ENCODE peak calls at places on chromosome 1, in nine cellular contexts. N is fibroblast of the aortic adventitia, I is heart right ventricle, B is heart left ventricle, M is left ventricle myocardium inferior, P is fibroblast of mammary gland, O is OCI-LY7, Y is GM23338, T is BJ. F is an unnamed sample.

GRCh38 chr1:33265780-33266605 is 9.7 kb downstream of the ZNF362 start:
- DNase-seq in N (no peak), I (no peak), B (no peak), M (no peak), P (no peak), O (no peak), Y (no peak), T (no peak), F (no peak)

GRCh38 chr1:30906631-30907389 is 1.7 kb downstream of the SDC3 start:
- DNase-seq in N (no peak), I (no peak), B (no peak), M (peak), P (no peak), O (no peak), Y (no peak), T (no peak), F (no peak)

GRCh38 chr1:59718064-59718988 is 96.4 kb upstream of the HOOK1 start:
- DNase-seq in N (peak), I (no peak), B (no peak), M (no peak), P (peak), O (no peak), Y (peak), T (no peak), F (no peak)

GRCh38 chr1:87588445-87588844 is 259.8 kb downstream of the LMO4 start:
- DNase-seq in N (no peak), I (no peak), B (no peak), M (no peak), P (no peak), O (no peak), Y (no peak), T (no peak), F (no peak)

GRCh38 chr1:232267092-232267836 is 362.7 kb downstream of the SIPA1L2 start:
- DNase-seq in N (no peak), I (no peak), B (no peak), M (no peak), P (no peak), O (no peak), Y (no peak), T (no peak), F (no peak)

GRCh38 chr1:173122958-173123852 is 72.5 kb upstream of the TNFSF18 start:
- DNase-seq in N (peak), I (peak), B (peak), M (peak), P (peak), O (no peak), Y (peak), T (peak), F (peak)

GRCh38 chr1:218488531-218488930 is 143.4 kb downstream of the TGFB2 start:
- DNase-seq in N (no peak), I (no peak), B (no peak), M (no peak), P (no peak), O (no peak), Y (no peak), T (no peak), F (no peak)

GRCh38 chr1:25616080-25616931 is at the start of gene MAN1C1:
- DNase-seq in N (peak), I (peak), B (peak), M (peak), P (peak), O (peak), Y (peak), T (no peak), F (peak)

GRCh38 chr1:149844650-149845255 is 54.6 kb upstream of the BOLA1 start:
- DNase-seq in N (no peak), I (no peak), B (no peak), M (no peak), P (no peak), O (peak), Y (peak), T (no peak), F (no peak)

GRCh38 chr1:212147581-212148033 is 112.1 kb downstream of the DTL start:
- DNase-seq in N (no peak), I (no peak), B (no peak), M (no peak), P (no peak), O (no peak), Y (no peak), T (no peak), F (no peak)

GRCh38 chr1:111369645-111370044 is 57.9 kb downstream of the OVGP1 start:
- DNase-seq in N (no peak), I (no peak), B (no peak), M (no peak), P (no peak), O (no peak), Y (no peak), T (no peak), F (no peak)

GRCh38 chr1:193472838-193473398 is 286.5 kb upstream of the B3GALT2 start:
- DNase-seq in N (no peak), I (no peak), B (no peak), M (no peak), P (no peak), O (no peak), Y (no peak), T (no peak), F (no peak)

GRCh38 chr1:230308039-230308438 is 118.1 kb downstream of the PGBD5 start:
- DNase-seq in N (peak), I (peak), B (peak), M (peak), P (peak), O (no peak), Y (no peak), T (no peak), F (peak)

GRCh38 chr1:207858806-207859205 is 52.1 kb downstream of the CD34 start:
- DNase-seq in N (no peak), I (no peak), B (no peak), M (no peak), P (no peak), O (no peak), Y (peak), T (no peak), F (no peak)

GRCh38 chr1:54459714-54460113 is 53.5 kb upstream of the SSBP3 start:
- DNase-seq in N (no peak), I (no peak), B (no peak), M (no peak), P (no peak), O (no peak), Y (no peak), T (no peak), F (no peak)

GRCh38 chr1:221598122-221598521 is 143.8 kb downstream of the DUSP10 start:
- DNase-seq in N (no peak), I (no peak), B (no peak), M (no peak), P (no peak), O (no peak), Y (no peak), T (no peak), F (no peak)

GRCh38 chr1:201883266-201883665 is 5.4 kb upstream of the SHISA4 start:
- DNase-seq in N (no peak), I (no peak), B (no peak), M (no peak), P (no peak), O (no peak), Y (no peak), T (no peak), F (no peak)

GRCh38 chr1:42282867-42283583 is 52.0 kb downstream of the FOXJ3 start:
- DNase-seq in N (peak), I (no peak), B (no peak), M (no peak), P (peak), O (no peak), Y (no peak), T (no peak), F (no peak)

GRCh38 chr1:170530972-170531757 is 801 bp upstream of the GORAB start:
- DNase-seq in N (peak), I (peak), B (peak), M (no peak), P (peak), O (no peak), Y (peak), T (no peak), F (no peak)

GRCh38 chr1:163440090-163440489 is 118.3 kb downstream of the NUF2 start:
- DNase-seq in N (no peak), I (peak), B (peak), M (peak), P (peak), O (no peak), Y (no peak), T (no peak), F (no peak)

GRCh38 chr1:114344656-114345055 is 166.3 kb downstream of the TRIM33 start:
- DNase-seq in N (no peak), I (no peak), B (no peak), M (no peak), P (no peak), O (no peak), Y (no peak), T (no peak), F (no peak)
- TF ChIP-seq CTCF in N (no peak), I (no peak), B (no peak), M (no peak), P (no peak), O (no peak), Y (no peak), T (no peak), F (no peak)

DNA sequence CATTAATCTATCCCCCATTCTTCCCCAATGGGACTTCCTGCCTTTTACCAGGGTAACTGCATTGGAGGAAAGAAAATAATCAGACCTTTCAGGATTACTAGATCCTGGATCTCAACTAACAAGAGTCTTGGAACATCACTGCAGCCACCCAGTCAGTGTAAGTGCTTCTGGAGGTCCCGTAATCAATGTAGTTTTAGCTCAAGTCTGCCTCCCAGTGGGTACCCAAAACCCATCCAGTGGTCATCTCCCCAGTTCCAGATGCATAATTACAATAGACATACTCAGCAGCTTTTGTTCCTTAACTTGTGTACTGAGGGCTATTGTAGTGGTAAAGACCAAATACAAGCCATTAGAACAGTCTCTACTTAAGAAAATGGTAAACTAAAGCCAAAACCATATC is 319.1 kb downstream of the GPATCH2 start:
- DNase-seq in N (peak), I (no peak), B (no peak), M (no peak), P (peak), O (no peak), Y (peak), T (no peak), F (no peak)
- TF ChIP-seq CTCF in N (peak), I (no peak), B (no peak), M (peak), P (peak), O (peak), Y (peak), T (no peak), F (peak)

GRCh38 chr1:64864018-64864945 is 102.1 kb downstream of the JAK1 start:
- DNase-seq in N (no peak), I (peak), B (peak), M (peak), P (no peak), O (peak), Y (no peak), T (no peak), F (no peak)

GRCh38 chr1:64856564-64856963 is 109.8 kb downstream of the JAK1 start:
- DNase-seq in N (peak), I (no peak), B (peak), M (peak), P (peak), O (peak), Y (no peak), T (no peak), F (no peak)

GRCh38 chr1:64857347-64857746 is 109.0 kb downstream of the JAK1 start:
- DNase-seq in N (no peak), I (no peak), B (no peak), M (no peak), P (no peak), O (no peak), Y (no peak), T (no peak), F (no peak)

GRCh38 chr1:64865105-64865757 is 101.1 kb downstream of the JAK1 start:
- DNase-seq in N (no peak), I (no peak), B (no peak), M (no peak), P (no peak), O (no peak), Y (no peak), T (no peak), F (no peak)

GRCh38 chr1:64861611-64862010 is 104.7 kb downstream of the JAK1 start:
- DNase-seq in N (peak), I (peak), B (no peak), M (no peak), P (peak), O (peak), Y (peak), T (no peak), F (no peak)
- TF ChIP-seq CTCF in N (peak), I (peak), B (peak), M (peak), P (peak), O (peak), Y (peak), T (peak), F (peak)

GRCh38 chr1:24390924-24391782 is 22.4 kb downstream of the STPG1 start:
- DNase-seq in N (peak), I (peak), B (peak), M (peak), P (peak), O (peak), Y (peak), T (no peak), F (peak)

GRCh38 chr1:24392982-24393645 is 20.5 kb downstream of the STPG1 start:
- DNase-seq in N (no peak), I (no peak), B (no peak), M (no peak), P (no peak), O (peak), Y (no peak), T (no peak), F (no peak)

GRCh38 chr1:24391882-24392603 is 21.5 kb downstream of the STPG1 start:
- DNase-seq in N (peak), I (peak), B (peak), M (peak), P (peak), O (peak), Y (peak), T (no peak), F (no peak)

GRCh38 chr1:24393892-24394291 is 19.7 kb downstream of the STPG1 start:
- DNase-seq in N (peak), I (no peak), B (no peak), M (no peak), P (peak), O (no peak), Y (no peak), T (no peak), F (no peak)

GRCh38 chr1:24392604-24392946 is 21.0 kb downstream of the STPG1 start:
- DNase-seq in N (no peak), I (no peak), B (no peak), M (no peak), P (no peak), O (no peak), Y (no peak), T (no peak), F (no peak)
- TF ChIP-seq CTCF in N (no peak), I (no peak), B (no peak), M (no peak), P (no peak), O (peak), Y (no peak), T (no peak), F (no peak)